ENCODE peak calls at places on chromosomes 16 and 17, in seven cellular contexts. One of them, this sample, is unnamed.

GRCh38 chr16:81940781-81941560 is 70.3 kb downstream of the SDR42E1 start:
- DNase-seq in GM12864: no peak
- DNase-seq in fibroblast of the aortic adventitia: peak
- DNase-seq in AG10803: peak
- DNase-seq in fibroblast of lung: peak
- DNase-seq in CD14-positive monocyte: no peak
- DNase-seq in GM10248: no peak
- DNase-seq in this sample: no peak

GRCh38 chr17:42287305-42288077 is 807 bp upstream of the STAT5A start:
- DNase-seq in GM12864: no peak
- DNase-seq in fibroblast of the aortic adventitia: peak
- DNase-seq in AG10803: peak
- DNase-seq in fibroblast of lung: peak
- DNase-seq in CD14-positive monocyte: no peak
- DNase-seq in GM10248: peak
- DNase-seq in this sample: peak

GRCh38 chr16:67594956-67595355 is 32.6 kb downstream of the CTCF start:
- DNase-seq in GM12864: no peak
- DNase-seq in fibroblast of the aortic adventitia: peak
- DNase-seq in AG10803: peak
- DNase-seq in fibroblast of lung: peak
- DNase-seq in CD14-positive monocyte: no peak
- DNase-seq in GM10248: no peak
- DNase-seq in this sample: no peak

GRCh38 chr17:17134952-17135340 is 71.2 kb downstream of the PLD6 start:
- DNase-seq in GM12864: no peak
- DNase-seq in fibroblast of the aortic adventitia: no peak
- DNase-seq in AG10803: no peak
- DNase-seq in fibroblast of lung: no peak
- DNase-seq in CD14-positive monocyte: no peak
- DNase-seq in GM10248: no peak
- DNase-seq in this sample: no peak

GRCh38 chr17:2631211-2631610 is 37.8 kb downstream of the PAFAH1B1 start:
- DNase-seq in GM12864: no peak
- DNase-seq in fibroblast of the aortic adventitia: no peak
- DNase-seq in AG10803: no peak
- DNase-seq in fibroblast of lung: no peak
- DNase-seq in CD14-positive monocyte: no peak
- DNase-seq in GM10248: no peak
- DNase-seq in this sample: no peak

GRCh38 chr16:88315543-88316105 is 67.1 kb upstream of the ZNF469 start:
- DNase-seq in GM12864: no peak
- DNase-seq in fibroblast of the aortic adventitia: peak
- DNase-seq in AG10803: peak
- DNase-seq in fibroblast of lung: peak
- DNase-seq in CD14-positive monocyte: no peak
- DNase-seq in GM10248: no peak
- DNase-seq in this sample: no peak

GRCh38 chr17:22492331-22492730 is 800.0 kb downstream of the KCNJ18 start:
- DNase-seq in GM12864: no peak
- DNase-seq in fibroblast of the aortic adventitia: no peak
- DNase-seq in AG10803: no peak
- DNase-seq in fibroblast of lung: no peak
- DNase-seq in CD14-positive monocyte: no peak
- DNase-seq in GM10248: no peak
- DNase-seq in this sample: no peak

GRCh38 chr16:75481475-75481874 is 13.8 kb downstream of the CHST6 start:
- DNase-seq in GM12864: no peak
- DNase-seq in fibroblast of the aortic adventitia: no peak
- DNase-seq in AG10803: no peak
- DNase-seq in fibroblast of lung: no peak
- DNase-seq in CD14-positive monocyte: no peak
- DNase-seq in GM10248: no peak
- DNase-seq in this sample: no peak

GRCh38 chr17:79645022-79645776 is 34.3 kb upstream of the RBFOX3 start:
- DNase-seq in GM12864: no peak
- DNase-seq in fibroblast of the aortic adventitia: no peak
- DNase-seq in AG10803: no peak
- DNase-seq in fibroblast of lung: no peak
- DNase-seq in CD14-positive monocyte: no peak
- DNase-seq in GM10248: no peak
- DNase-seq in this sample: no peak

GRCh38 chr17:69480197-69480596 is 65.7 kb downstream of the MAP2K6 start:
- DNase-seq in GM12864: no peak
- DNase-seq in fibroblast of the aortic adventitia: no peak
- DNase-seq in AG10803: no peak
- DNase-seq in fibroblast of lung: no peak
- DNase-seq in CD14-positive monocyte: no peak
- DNase-seq in GM10248: no peak
- DNase-seq in this sample: no peak

GRCh38 chr16:57409870-57410585 is 5.5 kb downstream of the CCL17 start:
- DNase-seq in GM12864: no peak
- DNase-seq in fibroblast of the aortic adventitia: no peak
- DNase-seq in AG10803: no peak
- DNase-seq in fibroblast of lung: no peak
- DNase-seq in CD14-positive monocyte: no peak
- DNase-seq in GM10248: no peak
- DNase-seq in this sample: no peak

GRCh38 chr17:16872836-16873653 is 98.9 kb downstream of the TNFRSF13B start:
- DNase-seq in GM12864: no peak
- DNase-seq in fibroblast of the aortic adventitia: no peak
- DNase-seq in AG10803: no peak
- DNase-seq in fibroblast of lung: no peak
- DNase-seq in CD14-positive monocyte: no peak
- DNase-seq in GM10248: peak
- DNase-seq in this sample: peak

GRCh38 chr17:57294629-57295501 is 38.5 kb downstream of the MSI2 start:
- DNase-seq in GM12864: no peak
- DNase-seq in fibroblast of the aortic adventitia: no peak
- DNase-seq in AG10803: no peak
- DNase-seq in fibroblast of lung: peak
- DNase-seq in CD14-positive monocyte: no peak
- DNase-seq in GM10248: no peak
- DNase-seq in this sample: no peak

GRCh38 chr17:77853208-77853977 is 105.1 kb upstream of the TNRC6C start:
- DNase-seq in GM12864: no peak
- DNase-seq in fibroblast of the aortic adventitia: no peak
- DNase-seq in AG10803: no peak
- DNase-seq in fibroblast of lung: no peak
- DNase-seq in CD14-positive monocyte: no peak
- DNase-seq in GM10248: no peak
- DNase-seq in this sample: no peak

DNA sequence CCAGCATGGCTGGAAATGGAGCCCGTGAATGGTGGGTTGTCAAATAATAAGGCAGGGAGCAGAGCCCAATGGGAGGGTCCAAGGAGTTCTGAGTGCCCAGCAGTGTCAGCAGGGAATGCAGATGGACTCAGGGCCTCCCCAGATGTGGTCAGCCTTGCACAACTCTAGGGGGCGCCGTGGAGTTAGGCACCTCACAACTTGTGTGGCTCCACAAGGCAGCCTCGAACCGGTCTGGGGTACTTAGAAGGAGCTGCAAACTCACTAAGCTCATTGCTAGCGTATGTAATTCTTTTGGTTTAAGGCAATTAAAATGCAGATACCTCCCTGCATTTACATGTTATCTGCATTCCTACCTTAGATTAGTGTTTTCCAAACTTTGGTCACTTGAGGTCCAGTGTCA is 18.1 kb downstream of the IRF8 start:
- DNase-seq in GM12864: no peak
- DNase-seq in fibroblast of the aortic adventitia: no peak
- DNase-seq in AG10803: no peak
- DNase-seq in fibroblast of lung: no peak
- DNase-seq in CD14-positive monocyte: no peak
- DNase-seq in GM10248: no peak
- DNase-seq in this sample: no peak
- TF ChIP-seq CTCF in GM12864: peak
- TF ChIP-seq CTCF in fibroblast of the aortic adventitia: no peak
- TF ChIP-seq CTCF in AG10803: peak
- TF ChIP-seq CTCF in fibroblast of lung: no peak
- TF ChIP-seq CTCF in CD14-positive monocyte: peak
- TF ChIP-seq CTCF in GM10248: peak
- TF ChIP-seq CTCF in this sample: peak

GRCh38 chr16:85978976-85979375 is 80.0 kb downstream of the IRF8 start:
- DNase-seq in GM12864: no peak
- DNase-seq in fibroblast of the aortic adventitia: no peak
- DNase-seq in AG10803: no peak
- DNase-seq in fibroblast of lung: no peak
- DNase-seq in CD14-positive monocyte: no peak
- DNase-seq in GM10248: no peak
- DNase-seq in this sample: no peak

GRCh38 chr16:85975421-85976100 is 76.6 kb downstream of the IRF8 start:
- DNase-seq in GM12864: no peak
- DNase-seq in fibroblast of the aortic adventitia: no peak
- DNase-seq in AG10803: no peak
- DNase-seq in fibroblast of lung: no peak
- DNase-seq in CD14-positive monocyte: no peak
- DNase-seq in GM10248: no peak
- DNase-seq in this sample: no peak

GRCh38 chr16:85979605-85980004 is 80.6 kb downstream of the IRF8 start:
- DNase-seq in GM12864: no peak
- DNase-seq in fibroblast of the aortic adventitia: no peak
- DNase-seq in AG10803: no peak
- DNase-seq in fibroblast of lung: no peak
- DNase-seq in CD14-positive monocyte: no peak
- DNase-seq in GM10248: no peak
- DNase-seq in this sample: no peak

GRCh38 chr16:85980686-85981085 is 81.7 kb downstream of the IRF8 start:
- DNase-seq in GM12864: no peak
- DNase-seq in fibroblast of the aortic adventitia: no peak
- DNase-seq in AG10803: no peak
- DNase-seq in fibroblast of lung: no peak
- DNase-seq in CD14-positive monocyte: no peak
- DNase-seq in GM10248: no peak
- DNase-seq in this sample: no peak

DNA sequence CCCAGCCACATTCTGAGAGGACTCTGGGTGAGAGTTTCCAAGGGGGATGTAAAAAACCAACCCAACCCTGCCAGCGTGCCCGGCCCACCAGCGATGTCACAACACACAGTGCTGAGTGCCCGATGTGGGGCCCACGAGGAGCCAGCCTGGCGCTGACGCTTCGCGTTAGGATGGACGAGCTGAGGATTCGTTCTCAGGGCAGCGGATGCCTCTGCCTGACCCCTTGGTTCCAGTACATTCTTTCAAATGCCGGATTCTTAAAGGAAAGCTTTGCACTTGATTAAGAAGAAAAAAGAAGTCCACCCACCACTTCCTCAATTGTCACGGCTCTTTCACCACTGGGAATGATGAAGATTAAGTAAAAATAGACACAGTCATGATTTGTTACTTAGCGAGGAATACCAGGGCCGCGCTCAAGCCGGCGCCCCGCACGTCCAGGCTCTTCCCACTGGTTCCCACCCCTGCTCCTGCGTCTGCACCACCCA is 79.4 kb downstream of the IRF8 start:
- DNase-seq in GM12864: no peak
- DNase-seq in fibroblast of the aortic adventitia: no peak
- DNase-seq in AG10803: no peak
- DNase-seq in fibroblast of lung: no peak
- DNase-seq in CD14-positive monocyte: no peak
- DNase-seq in GM10248: no peak
- DNase-seq in this sample: no peak
- TF ChIP-seq CTCF in GM12864: no peak
- TF ChIP-seq CTCF in fibroblast of the aortic adventitia: no peak
- TF ChIP-seq CTCF in AG10803: no peak
- TF ChIP-seq CTCF in fibroblast of lung: no peak
- TF ChIP-seq CTCF in CD14-positive monocyte: no peak
- TF ChIP-seq CTCF in GM10248: no peak
- TF ChIP-seq CTCF in this sample: no peak

GRCh38 chr17:4599505-4600281 is 15.4 kb downstream of the SMTNL2 start:
- DNase-seq in GM12864: no peak
- DNase-seq in fibroblast of the aortic adventitia: peak
- DNase-seq in AG10803: no peak
- DNase-seq in fibroblast of lung: peak
- DNase-seq in CD14-positive monocyte: no peak
- DNase-seq in GM10248: no peak
- DNase-seq in this sample: no peak

GRCh38 chr17:4600563-4600962 is 16.2 kb downstream of the SMTNL2 start:
- DNase-seq in GM12864: no peak
- DNase-seq in fibroblast of the aortic adventitia: no peak
- DNase-seq in AG10803: no peak
- DNase-seq in fibroblast of lung: no peak
- DNase-seq in CD14-positive monocyte: no peak
- DNase-seq in GM10248: no peak
- DNase-seq in this sample: no peak

GRCh38 chr17:4604111-4604644 is 19.8 kb downstream of the SMTNL2 start:
- DNase-seq in GM12864: no peak
- DNase-seq in fibroblast of the aortic adventitia: peak
- DNase-seq in AG10803: peak
- DNase-seq in fibroblast of lung: peak
- DNase-seq in CD14-positive monocyte: no peak
- DNase-seq in GM10248: no peak
- DNase-seq in this sample: no peak

GRCh38 chr17:4601326-4601725 is 17.0 kb downstream of the SMTNL2 start:
- DNase-seq in GM12864: no peak
- DNase-seq in fibroblast of the aortic adventitia: no peak
- DNase-seq in AG10803: no peak
- DNase-seq in fibroblast of lung: no peak
- DNase-seq in CD14-positive monocyte: no peak
- DNase-seq in GM10248: no peak
- DNase-seq in this sample: no peak

DNA sequence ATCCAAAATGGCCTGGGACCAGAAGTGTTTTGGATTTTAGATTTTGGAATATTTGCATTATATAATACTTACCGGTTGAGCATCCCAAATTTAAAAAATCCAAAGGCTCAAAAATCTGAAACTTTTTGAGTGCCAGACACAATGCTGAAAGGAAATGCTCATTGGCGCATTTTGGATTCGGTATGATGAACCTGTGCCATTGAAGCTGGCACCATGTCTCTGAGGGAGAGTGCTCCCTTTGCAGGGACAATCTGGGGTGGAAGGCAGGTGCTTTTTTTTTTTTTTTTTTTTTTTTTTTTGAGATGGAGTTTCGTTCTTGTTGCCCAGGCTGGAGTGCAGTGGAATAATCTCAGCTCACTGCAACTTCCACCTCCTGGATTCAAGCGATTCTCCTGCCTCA is 17.7 kb downstream of the SMTNL2 start:
- DNase-seq in GM12864: no peak
- DNase-seq in fibroblast of the aortic adventitia: no peak
- DNase-seq in AG10803: no peak
- DNase-seq in fibroblast of lung: no peak
- DNase-seq in CD14-positive monocyte: no peak
- DNase-seq in GM10248: no peak
- DNase-seq in this sample: no peak
- TF ChIP-seq CTCF in GM12864: no peak
- TF ChIP-seq CTCF in fibroblast of the aortic adventitia: no peak
- TF ChIP-seq CTCF in AG10803: no peak
- TF ChIP-seq CTCF in fibroblast of lung: no peak
- TF ChIP-seq CTCF in CD14-positive monocyte: no peak
- TF ChIP-seq CTCF in GM10248: no peak
- TF ChIP-seq CTCF in this sample: no peak

DNA sequence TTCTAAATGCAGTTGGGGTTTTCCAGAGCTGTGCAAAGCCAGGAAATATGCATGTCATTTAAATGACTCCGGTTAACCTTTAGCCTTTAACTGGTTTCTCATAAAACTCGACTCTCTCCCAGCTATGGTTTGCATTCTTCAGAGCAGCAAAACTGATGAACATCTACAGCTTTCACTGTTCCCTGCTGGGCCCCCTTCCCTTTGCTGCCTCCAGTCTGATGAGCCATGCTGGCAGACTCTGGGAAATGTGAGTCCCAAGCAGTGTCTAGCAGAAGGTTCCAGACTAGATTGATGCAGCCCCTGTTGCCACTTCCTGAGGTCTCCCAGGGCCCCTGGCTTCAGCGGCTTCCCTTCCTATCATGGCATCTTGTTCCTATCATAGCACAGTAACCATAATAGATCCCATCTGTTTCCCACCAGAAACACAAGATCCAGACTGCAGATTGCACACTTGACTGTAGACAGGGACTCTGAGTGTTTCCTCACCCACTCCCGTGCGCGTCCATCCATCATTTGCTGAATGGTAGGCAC is 135.4 kb downstream of the CLEC16A start:
- DNase-seq in GM12864: no peak
- DNase-seq in fibroblast of the aortic adventitia: peak
- DNase-seq in AG10803: peak
- DNase-seq in fibroblast of lung: peak
- DNase-seq in CD14-positive monocyte: no peak
- DNase-seq in GM10248: peak
- DNase-seq in this sample: peak
- TF ChIP-seq CTCF in GM12864: no peak
- TF ChIP-seq CTCF in fibroblast of the aortic adventitia: no peak
- TF ChIP-seq CTCF in AG10803: no peak
- TF ChIP-seq CTCF in fibroblast of lung: no peak
- TF ChIP-seq CTCF in CD14-positive monocyte: no peak
- TF ChIP-seq CTCF in GM10248: no peak
- TF ChIP-seq CTCF in this sample: no peak